ENCODE peak calls at places on chromosome X, in five cellular contexts. O is left ventricle myocardium inferior; X is HCT116; T is tibial nerve; Y is effector memory CD4-positive, alpha-beta T cell. J is an unnamed sample.

GRCh38 chrX:133531012-133531411 is 115.7 kb upstream of the GPC4 start:
- DNase-seq in O (no peak), X (no peak), T (no peak), Y (no peak), J (no peak)

GRCh38 chrX:103628386-103629290 is at the start of gene TCEAL1:
- DNase-seq in O (peak), X (no peak), T (peak), Y (no peak), J (peak)

GRCh38 chrX:38004046-38004445 is 2.3 kb upstream of the SYTL5 start:
- DNase-seq in O (no peak), X (no peak), T (no peak), Y (no peak), J (no peak)

GRCh38 chrX:101619336-101619735 is 1.5 kb upstream of the ARMCX6 start:
- DNase-seq in O (no peak), X (no peak), T (no peak), Y (no peak), J (no peak)

GRCh38 chrX:103678199-103678993 is 8.1 kb downstream of the MORF4L2 start:
- DNase-seq in O (no peak), X (no peak), T (no peak), Y (no peak), J (no peak)

GRCh38 chrX:46575586-46575985 is 2.0 kb downstream of the CHST7 start:
- DNase-seq in O (no peak), X (no peak), T (no peak), Y (no peak), J (no peak)

GRCh38 chrX:42704454-42704853 is 73.5 kb downstream of the PPP1R2C start:
- DNase-seq in O (no peak), X (no peak), T (no peak), Y (no peak), J (no peak)

GRCh38 chrX:56564182-56564885 is 907 bp downstream of the UBQLN2 start:
- DNase-seq in O (no peak), X (no peak), T (no peak), Y (no peak), J (no peak)

GRCh38 chrX:106391284-106391852 is 220.4 kb upstream of the RADX start:
- DNase-seq in O (no peak), X (no peak), T (no peak), Y (no peak), J (no peak)

GRCh38 chrX:78375894-78376293 is 48.5 kb upstream of the CYSLTR1 start:
- DNase-seq in O (no peak), X (no peak), T (no peak), Y (no peak), J (no peak)

GRCh38 chrX:137574784-137575298 is 8.9 kb downstream of the ZIC3 start:
- DNase-seq in O (no peak), X (no peak), T (no peak), Y (no peak), J (no peak)

GRCh38 chrX:116009871-116010710 is 160.5 kb upstream of the AGTR2 start:
- DNase-seq in O (peak), X (no peak), T (no peak), Y (no peak), J (peak)

GRCh38 chrX:123648028-123648810 is 84.6 kb downstream of the THOC2 start:
- DNase-seq in O (no peak), X (no peak), T (no peak), Y (no peak), J (no peak)

GRCh38 chrX:63913719-63914118 is 128.7 kb upstream of the ARHGEF9 start:
- DNase-seq in O (no peak), X (no peak), T (no peak), Y (no peak), J (no peak)

GRCh38 chrX:109624641-109625311 is at the start of gene KCNE5:
- DNase-seq in O (no peak), X (no peak), T (no peak), Y (no peak), J (no peak)

GRCh38 chrX:15877380-15877779 is 22.8 kb upstream of the AP1S2 start:
- DNase-seq in O (peak), X (no peak), T (no peak), Y (no peak), J (no peak)

GRCh38 chrX:23736030-23736429 is 7.0 kb downstream of the ACOT9 start:
- DNase-seq in O (no peak), X (no peak), T (no peak), Y (no peak), J (no peak)

GRCh38 chrX:40952855-40953254 is 132.4 kb upstream of the USP9X start:
- DNase-seq in O (no peak), X (no peak), T (no peak), Y (no peak), J (no peak)

GRCh38 chrX:23276475-23276874 is 58.2 kb upstream of the PTCHD1 start:
- DNase-seq in O (no peak), X (no peak), T (no peak), Y (no peak), J (no peak)

GRCh38 chrX:1546601-1547275 is 9.8 kb upstream of the P2RY8 start:
- DNase-seq in O (peak), X (no peak), T (no peak), Y (no peak), J (no peak)

GRCh38 chrX:1537031-1537715 is at the start of gene P2RY8:
- DNase-seq in O (peak), X (no peak), T (peak), Y (peak), J (peak)

GRCh38 chrX:1545776-1546408 is 8.9 kb upstream of the P2RY8 start:
- DNase-seq in O (no peak), X (no peak), T (no peak), Y (no peak), J (no peak)

GRCh38 chrX:1542994-1543725 is 6.2 kb upstream of the P2RY8 start:
- DNase-seq in O (no peak), X (no peak), T (no peak), Y (no peak), J (no peak)
- H3K27ac ChIP-seq in O (no peak), X (no peak), T (no peak), Y (no peak), J (no peak)

GRCh38 chrX:18896680-18897544 is 87.0 kb downstream of the PHKA2 start:
- DNase-seq in O (no peak), X (no peak), T (no peak), Y (no peak), J (no peak)

GRCh38 chrX:18899796-18900380 is 84.0 kb downstream of the PHKA2 start:
- DNase-seq in O (no peak), X (no peak), T (no peak), Y (no peak), J (no peak)

GRCh38 chrX:18898091-18898490 is 85.8 kb downstream of the PHKA2 start:
- DNase-seq in O (no peak), X (no peak), T (no peak), Y (no peak), J (no peak)

GRCh38 chrX:18897611-18898010 is 86.3 kb downstream of the PHKA2 start:
- DNase-seq in O (no peak), X (no peak), T (no peak), Y (no peak), J (no peak)

DNA sequence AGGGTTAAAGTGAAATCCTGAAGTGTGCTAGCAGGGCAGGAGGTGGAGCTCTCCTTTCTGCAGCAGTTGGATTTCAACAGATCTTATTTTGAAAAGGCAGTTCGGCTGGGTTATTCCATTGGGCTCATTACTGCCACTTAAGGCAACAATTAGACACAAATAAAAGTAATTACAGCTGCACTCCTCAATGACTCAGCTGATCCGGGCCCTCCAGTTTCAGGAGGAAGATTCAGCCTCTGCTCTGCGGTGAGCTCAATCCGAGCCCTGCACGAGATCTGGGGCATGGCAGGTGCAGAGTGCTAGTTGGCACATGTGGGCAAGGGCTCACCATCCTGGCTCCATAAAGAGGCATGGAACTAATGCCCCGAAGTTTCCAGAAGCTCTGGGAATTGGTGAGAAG is 85.4 kb downstream of the PHKA2 start:
- DNase-seq in O (no peak), X (no peak), T (no peak), Y (no peak), J (no peak)
- H3K27ac ChIP-seq in O (no peak), X (no peak), T (no peak), Y (no peak), J (peak)

GRCh38 chrX:9393571-9393970 is 71.3 kb upstream of the TBL1X start:
- DNase-seq in O (no peak), X (no peak), T (no peak), Y (no peak), J (no peak)
- H3K27ac ChIP-seq in O (no peak), X (no peak), T (no peak), Y (no peak), J (no peak)

GRCh38 chrX:68676340-68676739 is 28.9 kb downstream of the STARD8 start:
- DNase-seq in O (no peak), X (no peak), T (no peak), Y (no peak), J (no peak)
- H3K27ac ChIP-seq in O (no peak), X (no peak), T (no peak), Y (no peak), J (no peak)

J was measured in caudate nucleus.